ENCODE peak calls at places on chromosome 22, in five cellular contexts. B is K562, M is A549, T is GM12878, A is HepG2. L is an unnamed sample.

GRCh38 chr22:26718905-26719304 is 61.5 kb downstream of the MIAT start:
- DNase-seq in B (no peak), M (peak), T (no peak), A (no peak), L (peak)

GRCh38 chr22:39778055-39778454 is 115.5 kb downstream of the ENTHD1 start:
- DNase-seq in B (no peak), A (no peak), M (no peak), T (no peak), L (no peak)

GRCh38 chr22:45478108-45478771 is 24.4 kb upstream of the FBLN1 start:
- DNase-seq in B (no peak), T (no peak), A (peak), M (peak), L (no peak)

GRCh38 chr22:47484960-47485571 is 722.6 kb downstream of the TBC1D22A start:
- DNase-seq in M (no peak), B (no peak), A (no peak), T (no peak), L (no peak)

GRCh38 chr22:26977741-26978140 is 320.4 kb downstream of the MIAT start:
- DNase-seq in M (no peak), T (no peak), B (no peak), A (no peak), L (no peak)

GRCh38 chr22:40637181-40638150 is 947 bp upstream of the MRTFA start:
- DNase-seq in M (no peak), T (no peak), A (no peak), B (peak), L (no peak)

GRCh38 chr22:44755418-44755817 is 3.0 kb downstream of the ARHGAP8 start:
- DNase-seq in T (no peak), A (no peak), M (no peak), B (no peak), L (no peak)

GRCh38 chr22:46653596-46653995 is 33.4 kb downstream of the GRAMD4 start:
- DNase-seq in A (no peak), T (peak), B (no peak), M (no peak), L (no peak)

GRCh38 chr22:25069758-25070461 is 117.4 kb downstream of the KIAA1671 start:
- DNase-seq in T (no peak), M (no peak), A (no peak), B (no peak), L (peak)

GRCh38 chr22:25775501-25775900 is 33.5 kb downstream of the MYO18B start:
- DNase-seq in T (no peak), B (no peak), M (no peak), A (no peak), L (no peak)

GRCh38 chr22:45877036-45877380 is 100.0 kb downstream of the WNT7B start:
- DNase-seq in B (no peak), M (no peak), A (no peak), T (no peak), L (no peak)

GRCh38 chr22:22926359-22927195 is 39.0 kb downstream of the IGLL5 start:
- DNase-seq in T (no peak), B (no peak), A (no peak), M (no peak), L (no peak)

GRCh38 chr22:27918351-27919221 is 470 bp downstream of the PITPNB start:
- DNase-seq in M (peak), B (peak), A (peak), T (no peak), L (peak)

GRCh38 chr22:40058265-40058664 is 63.5 kb downstream of the FAM83F start:
- DNase-seq in B (peak), T (no peak), A (no peak), M (no peak), L (peak)

GRCh38 chr22:20243545-20244249 is 24.4 kb downstream of the RTN4R start:
- DNase-seq in M (peak), A (no peak), T (no peak), B (peak), L (peak)

GRCh38 chr22:21796863-21797262 is 61.3 kb upstream of the YPEL1 start:
- DNase-seq in A (no peak), B (no peak), T (no peak), M (no peak), L (no peak)

GRCh38 chr22:22349455-22349836 is 104.9 kb downstream of the VPREB1 start:
- DNase-seq in B (no peak), T (no peak), A (no peak), M (no peak), L (no peak)

GRCh38 chr22:23110922-23111527 is 30.8 kb downstream of the RSPH14 start:
- DNase-seq in T (no peak), B (peak), A (no peak), M (no peak), L (no peak)

GRCh38 chr22:46734830-46735453 is 3.1 kb downstream of the CERK start:
- DNase-seq in B (no peak), M (no peak), T (peak), A (no peak), L (peak)

GRCh38 chr22:23384899-23385298 is 195.2 kb downstream of the IGLL1 start:
- DNase-seq in B (no peak), T (no peak), M (no peak), A (no peak), L (no peak)

GRCh38 chr22:19984201-19984753 is 32.3 kb downstream of the ARVCF start:
- DNase-seq in T (no peak), A (no peak), B (peak), M (peak), L (peak)

GRCh38 chr22:18024276-18024939 is at the start of gene MICAL3:
- DNase-seq in A (no peak), M (peak), T (no peak), B (peak), L (peak)

GRCh38 chr22:43409800-43410199 is 2.0 kb upstream of the MPPED1 start:
- DNase-seq in A (no peak), B (no peak), T (no peak), M (no peak), L (no peak)

GRCh38 chr22:35045451-35045850 is 20.5 kb upstream of the ISX start:
- DNase-seq in A (no peak), T (no peak), M (no peak), B (no peak), L (no peak)

GRCh38 chr22:35046744-35047462 is 19.1 kb upstream of the ISX start:
- DNase-seq in M (no peak), T (no peak), A (no peak), B (no peak), L (no peak)

GRCh38 chr22:35043932-35044319 is 22.0 kb upstream of the ISX start:
- DNase-seq in M (no peak), B (no peak), T (no peak), A (no peak), L (no peak)

GRCh38 chr22:35044607-35045390 is 21.2 kb upstream of the ISX start:
- DNase-seq in A (no peak), B (no peak), T (no peak), M (no peak), L (no peak)

DNA sequence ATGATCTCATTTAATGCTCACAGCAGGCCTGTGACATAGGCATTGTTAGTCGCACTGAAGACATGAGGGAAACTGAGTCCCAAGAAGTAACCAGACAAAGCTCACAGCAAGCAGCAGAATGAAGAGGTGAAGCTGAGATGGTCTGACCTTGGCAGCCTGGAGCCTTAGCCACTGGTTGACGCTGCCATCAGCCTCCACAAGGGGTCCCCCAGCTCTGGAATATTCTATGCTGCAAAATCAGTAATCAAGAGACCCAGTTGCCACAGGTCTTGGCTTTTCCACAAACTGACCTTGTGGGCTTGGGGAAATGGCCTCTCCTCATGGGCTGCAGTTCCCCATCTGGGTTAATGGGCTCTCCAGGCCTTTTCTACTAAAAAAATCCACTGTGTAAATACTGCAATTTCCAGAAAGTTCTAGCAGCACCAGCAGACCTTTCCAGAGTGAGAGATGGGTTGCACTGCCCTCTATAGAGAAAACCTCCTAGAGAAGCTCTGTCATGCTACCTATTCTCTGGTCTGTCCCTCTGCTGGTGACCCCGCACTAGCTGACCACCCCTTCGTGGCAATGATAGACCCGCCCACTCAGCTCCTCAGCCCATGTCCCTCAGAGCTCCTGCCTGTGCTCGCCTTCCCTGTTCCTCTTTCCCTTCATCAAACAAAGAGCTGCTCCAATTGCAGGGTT is 22.6 kb upstream of the ISX start:
- DNase-seq in M (no peak), T (no peak), A (no peak), B (peak), L (no peak)
- TF ChIP-seq MYC in M (no peak), T (no peak), A (no peak), B (no peak), L (no peak)

DNA sequence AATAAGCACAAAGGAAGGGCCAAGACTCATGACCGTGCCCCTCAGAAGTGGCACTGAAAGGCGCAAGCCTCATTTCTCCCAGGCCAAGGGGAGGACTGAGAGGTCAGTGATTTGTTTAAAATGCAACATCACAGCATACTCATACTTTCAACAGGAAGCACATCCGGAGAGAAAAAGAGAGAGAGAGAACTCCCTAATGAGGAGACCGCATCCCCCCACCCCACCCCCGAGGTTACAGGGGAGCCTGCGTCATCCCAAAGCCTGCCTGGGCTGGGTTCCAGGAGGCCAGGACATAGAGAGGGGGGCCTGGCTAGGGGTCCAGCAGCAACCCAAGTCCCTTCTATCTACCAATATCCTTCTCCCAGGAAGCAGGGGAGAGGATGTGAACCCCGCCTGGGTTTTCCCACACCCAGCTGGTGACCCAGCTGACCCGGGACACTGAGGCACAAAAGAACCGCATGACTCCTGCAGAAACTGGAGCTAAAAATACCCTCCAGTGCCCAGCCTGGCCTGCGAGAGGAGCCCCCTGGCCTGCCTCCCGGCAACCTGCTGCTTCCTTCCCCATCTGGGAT is 3.8 kb downstream of the CSNK1E start:
- DNase-seq in B (no peak), M (no peak), T (peak), A (no peak), L (peak)
- H3K4me3 ChIP-seq in B (no peak), M (peak), T (peak), A (no peak), L (no peak)

GRCh38 chr22:31124811-31125465 is 2.2 kb downstream of the INPP5J start:
- DNase-seq in T (no peak), M (no peak), B (no peak), A (no peak), L (no peak)

GRCh38 chr22:31122196-31122531 is 602 bp upstream of the INPP5J start:
- DNase-seq in M (no peak), T (no peak), B (no peak), A (no peak), L (no peak)

GRCh38 chr22:31122532-31123291 is at the start of gene INPP5J:
- DNase-seq in B (no peak), M (peak), A (peak), T (no peak), L (no peak)

GRCh38 chr22:31124290-31124689 is 1.5 kb downstream of the INPP5J start:
- DNase-seq in T (no peak), B (no peak), A (no peak), M (no peak), L (no peak)

DNA sequence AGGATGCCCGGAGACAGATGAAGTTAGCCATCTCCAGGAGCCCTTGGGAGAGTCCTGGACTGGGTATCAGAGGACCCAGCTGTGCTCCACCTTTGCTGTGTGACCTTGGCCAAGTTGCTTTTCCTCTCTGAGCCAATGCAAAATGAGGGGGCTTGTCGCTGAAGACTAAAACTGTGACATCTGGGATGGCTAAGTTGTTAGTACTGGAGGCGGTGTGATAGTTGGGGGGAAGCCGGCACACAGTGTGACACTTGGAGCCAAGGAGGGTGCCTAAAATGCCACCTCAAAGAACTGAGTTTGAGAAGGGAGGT is 481 bp downstream of the INPP5J start:
- DNase-seq in A (no peak), B (no peak), M (no peak), T (no peak), L (no peak)
- H3K27ac ChIP-seq in A (no peak), B (no peak), M (peak), T (no peak), L (no peak)

GRCh38 chr22:36640106-36640672 is 63.4 kb downstream of the CACNG2 start:
- DNase-seq in T (no peak), B (no peak), A (no peak), M (no peak), L (no peak)

GRCh38 chr22:36636916-36637315 is 66.6 kb downstream of the CACNG2 start:
- DNase-seq in B (no peak), A (no peak), M (no peak), T (no peak), L (no peak)

GRCh38 chr22:36643033-36643432 is 60.5 kb downstream of the CACNG2 start:
- DNase-seq in T (no peak), M (no peak), B (no peak), A (no peak), L (no peak)

GRCh38 chr22:36644333-36644757 is 59.2 kb downstream of the CACNG2 start:
- DNase-seq in M (peak), T (no peak), B (peak), A (peak), L (peak)

GRCh38 chr22:36641902-36642640 is 61.5 kb downstream of the CACNG2 start:
- DNase-seq in T (no peak), B (no peak), M (no peak), A (no peak), L (no peak)
- TF ChIP-seq MYC in T (no peak), B (no peak), M (no peak), A (no peak), L (no peak)

DNA sequence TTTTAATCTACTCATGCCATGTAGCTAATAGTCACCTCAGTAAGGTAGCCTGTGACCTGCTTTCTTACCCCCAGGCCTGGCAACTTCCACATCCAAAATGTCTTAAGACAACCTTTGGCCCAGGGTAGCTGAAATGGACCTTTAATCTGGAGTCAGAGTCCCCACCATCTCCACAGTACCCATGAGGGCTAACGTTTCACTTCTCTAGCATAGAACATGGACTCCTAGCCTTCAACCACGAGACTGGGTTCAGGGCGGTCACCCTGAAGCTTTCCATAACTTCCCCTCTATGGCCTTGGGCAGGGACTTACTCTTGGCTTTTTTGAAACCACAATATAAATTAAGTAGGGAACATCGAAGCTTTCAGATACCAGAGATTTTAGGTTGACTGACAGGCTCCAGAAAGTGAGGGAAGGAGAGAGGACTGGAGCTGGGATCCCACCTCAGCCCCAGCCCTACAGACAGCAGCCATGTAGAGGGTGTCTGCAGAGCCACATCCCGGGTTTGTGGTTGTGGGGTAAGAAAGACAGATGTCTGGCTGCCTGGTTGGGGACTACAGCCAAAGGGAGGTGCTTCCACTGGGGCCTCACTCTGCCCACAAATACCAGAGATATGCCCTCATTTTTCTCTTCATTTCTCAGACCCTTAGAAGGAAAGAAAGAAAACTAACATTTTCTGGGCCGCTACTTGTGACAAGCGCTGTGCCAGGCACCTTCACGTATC is 2.6 kb downstream of the TBC1D10A start:
- DNase-seq in M (no peak), B (no peak), A (no peak), T (no peak), L (no peak)
- H3K4me3 ChIP-seq in M (no peak), B (no peak), A (no peak), T (peak), L (no peak)

DNA sequence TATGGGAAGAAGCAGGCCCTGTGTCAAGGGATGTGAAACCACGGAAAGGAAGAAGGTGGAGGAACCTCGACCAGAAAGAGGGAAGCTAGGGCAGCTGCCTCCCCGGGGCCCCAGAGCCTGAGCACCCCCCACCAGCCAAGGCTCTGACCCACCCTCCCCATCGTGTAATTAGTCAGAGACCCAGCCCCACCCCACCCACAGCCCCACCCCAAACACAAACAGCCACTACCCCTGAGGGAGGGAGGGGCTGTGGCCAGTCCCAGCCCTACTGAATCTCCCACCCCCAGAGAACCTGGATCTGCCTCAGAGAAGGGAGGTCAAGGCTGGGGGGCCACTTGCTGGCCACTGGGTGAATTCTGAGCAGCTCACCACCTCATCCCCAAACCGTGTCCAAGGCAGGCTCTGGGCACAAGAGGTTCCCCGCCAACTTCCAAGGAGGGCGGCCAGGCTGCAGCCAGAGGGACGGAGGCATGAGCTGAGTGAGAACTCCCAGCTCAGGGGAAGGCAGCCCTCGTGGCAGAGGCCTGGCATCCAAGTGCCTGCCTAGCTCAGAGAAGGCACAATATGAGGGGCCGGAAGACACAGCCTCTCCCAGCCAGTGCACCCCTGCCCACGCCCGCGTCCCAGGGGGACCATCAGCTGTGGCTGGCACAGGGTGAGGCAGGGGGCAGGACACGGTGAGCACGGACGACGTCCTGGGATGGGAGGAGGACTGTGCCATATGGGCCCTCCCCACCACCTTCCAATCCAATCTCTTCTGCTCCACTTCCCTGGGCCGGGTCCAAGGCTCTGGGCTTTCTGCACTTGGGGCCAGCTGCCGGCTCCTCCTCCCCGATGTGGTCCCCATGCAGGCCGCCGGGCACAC is 2.7 kb downstream of the PLXNB2 start:
- DNase-seq in T (no peak), M (no peak), B (peak), A (no peak), L (no peak)
- H3K27ac ChIP-seq in T (peak), M (peak), B (peak), A (peak), L (peak)

GRCh38 chr22:49814856-49815255 is 12.8 kb downstream of the BRD1 start:
- DNase-seq in T (no peak), A (no peak), M (no peak), B (no peak), L (no peak)

GRCh38 chr22:49811014-49811791 is 16.5 kb downstream of the BRD1 start:
- DNase-seq in M (no peak), T (no peak), A (no peak), B (no peak), L (no peak)

GRCh38 chr22:49814164-49814686 is 13.4 kb downstream of the BRD1 start:
- DNase-seq in B (no peak), A (no peak), M (no peak), T (no peak), L (no peak)

GRCh38 chr22:49810363-49811013 is 17.2 kb downstream of the BRD1 start:
- DNase-seq in A (no peak), M (no peak), B (no peak), T (no peak), L (peak)

DNA sequence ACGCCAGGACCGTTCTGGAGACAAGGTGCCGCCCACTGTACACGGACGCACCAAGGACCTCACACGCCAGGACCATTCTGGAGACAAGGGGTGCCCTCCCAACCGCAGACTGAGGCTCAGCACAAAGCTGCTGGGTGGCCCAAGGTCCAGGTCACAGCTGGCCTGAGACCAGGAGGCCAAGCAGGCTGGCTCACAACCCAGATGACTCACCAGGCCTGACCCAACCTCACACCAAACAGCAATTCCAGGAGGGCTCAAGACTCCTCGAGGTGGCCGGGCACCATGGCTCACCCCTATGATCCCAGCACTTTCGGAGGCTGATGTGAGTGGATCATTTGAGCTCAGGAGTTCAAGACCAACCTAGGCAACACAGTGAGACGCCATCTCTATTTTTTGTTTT is 14.8 kb downstream of the BRD1 start:
- DNase-seq in T (no peak), M (no peak), B (no peak), A (no peak), L (no peak)
- TF ChIP-seq MYC in T (no peak), M (no peak), B (no peak), A (no peak), L (no peak)